ENCODE peak calls at places on chromosomes 2 and 18, in four cellular contexts. L is fibroblast of lung; I is transverse colon; R is CD8-positive, alpha-beta memory T cell. S is an unnamed sample.

GRCh38 chr2:192090878-192091277 is 103.9 kb downstream of the TMEFF2 start:
- DNase-seq in L (no peak), I (no peak), R (no peak), S (no peak)

GRCh38 chr2:84963692-84964405 is 7.1 kb upstream of the KCMF1 start:
- DNase-seq in L (peak; percentile 85), I (no peak), R (no peak), S (no peak)

GRCh38 chr2:28391564-28392296 is 928 bp upstream of the FOSL2 start:
- DNase-seq in L (peak; percentile 84), I (peak; percentile 98), R (peak; percentile 43), S (no peak)

GRCh38 chr2:27811768-27812167 is 40.2 kb downstream of the MRPL33 start:
- DNase-seq in L (no peak), I (no peak), R (no peak), S (no peak)

GRCh38 chr18:23105030-23105429 is 30.3 kb upstream of the CABLES1 start:
- DNase-seq in L (no peak), I (no peak), R (no peak), S (no peak)

GRCh38 chr2:66427219-66427768 is 7.6 kb upstream of the MEIS1 start:
- DNase-seq in L (no peak), I (no peak), R (no peak), S (no peak)

GRCh38 chr2:176096243-176096985 is 3.2 kb upstream of the HOXD12 start:
- DNase-seq in L (no peak), I (no peak), R (no peak), S (no peak)

GRCh38 chr2:144580521-144581153 is 60.7 kb upstream of the ZEB2 start:
- DNase-seq in L (no peak), I (no peak), R (no peak), S (no peak)

GRCh38 chr2:240501531-240501991 is 56.2 kb downstream of the ANKMY1 start:
- DNase-seq in L (no peak), I (no peak), R (no peak), S (no peak)